ENCODE peak calls at places on chromosomes 13 and 19, in five cellular contexts. U is stimulated activated CD8-positive, alpha-beta memory T cell treated with anti-CD3 and anti-CD28 coated beads, Interleukin-2, amount 100 ng/mL, for 1 hour; M is stimulated activated naive CD8-positive, alpha-beta T cell treated with anti-CD3 and anti-CD28 coated beads, Interleukin-15, Interleukin-2, amounts not matched to agents 100 U/mL and 50 U/mL, for 24 hours; C is OCI-M1; P is ascending aorta. T is an unnamed sample.

GRCh38 chr19:18520848-18521691 is 800 bp downstream of the ELL start:
- DNase-seq in U (no peak), M (peak), C (peak), P (no peak), T (no peak)

GRCh38 chr13:65808061-65808460 is 1422.1 kb downstream of the PCDH9 start:
- DNase-seq in U (no peak), M (no peak), C (no peak), P (no peak), T (no peak)

GRCh38 chr19:41376241-41376997 is at the start of gene TMEM91:
- DNase-seq in U (no peak), M (peak), C (no peak), P (no peak), T (no peak)

GRCh38 chr19:31304877-31305312 is 44.3 kb downstream of the TSHZ3 start:
- DNase-seq in U (no peak), M (no peak), C (peak), P (no peak), T (no peak)

GRCh38 chr13:91105270-91105669 is 242.2 kb upstream of the MIR17HG start:
- DNase-seq in U (no peak), M (no peak), C (no peak), P (no peak), T (no peak)

GRCh38 chr13:43080199-43080598 is 56.8 kb downstream of the DNAJC15 start:
- DNase-seq in U (no peak), M (no peak), C (no peak), P (no peak), T (no peak)

GRCh38 chr13:75161804-75162203 is 320.2 kb downstream of the TBC1D4 start:
- DNase-seq in U (no peak), M (no peak), C (no peak), P (no peak), T (no peak)

GRCh38 chr13:114065141-114065925 is 67.1 kb downstream of the RASA3 start:
- DNase-seq in U (peak), M (peak), C (no peak), P (peak), T (peak)

GRCh38 chr19:35061583-35062373 is 20.3 kb downstream of the HPN start:
- DNase-seq in U (no peak), M (no peak), C (no peak), P (no peak), T (no peak)

GRCh38 chr19:12967907-12968306 is 1.5 kb upstream of the DAND5 start:
- DNase-seq in U (no peak), M (no peak), C (no peak), P (no peak), T (no peak)

GRCh38 chr19:33400856-33401682 is 27.6 kb downstream of the CEBPG start:
- DNase-seq in U (no peak), M (no peak), C (no peak), P (no peak), T (no peak)

GRCh38 chr13:45811891-45812583 is 39.5 kb downstream of the SIAH3 start:
- DNase-seq in U (no peak), M (no peak), C (no peak), P (no peak), T (no peak)

GRCh38 chr19:32316034-32316433 is 29.4 kb upstream of the ZNF507 start:
- DNase-seq in U (no peak), M (no peak), C (no peak), P (no peak), T (no peak)

GRCh38 chr13:37070145-37070695 is 10.7 kb upstream of the SUPT20H start:
- DNase-seq in U (no peak), M (no peak), C (no peak), P (no peak), T (no peak)

GRCh38 chr13:83325454-83325853 is 556.8 kb downstream of the SLITRK1 start:
- DNase-seq in U (no peak), M (no peak), C (no peak), P (no peak), T (no peak)

GRCh38 chr19:42092350-42092749 is 16.4 kb downstream of the ZNF574 start:
- DNase-seq in U (no peak), M (peak), C (peak), P (no peak), T (no peak)

GRCh38 chr19:679418-680286 is 3.5 kb downstream of the FSTL3 start:
- DNase-seq in U (no peak), M (peak), C (peak), P (no peak), T (no peak)

GRCh38 chr19:33469171-33470039 is 52.2 kb downstream of the PEPD start:
- DNase-seq in U (no peak), M (no peak), C (no peak), P (no peak), T (no peak)

GRCh38 chr13:41554626-41555386 is 97.5 kb downstream of the RGCC start:
- DNase-seq in U (no peak), M (peak), C (no peak), P (no peak), T (no peak)

GRCh38 chr19:38719761-38720558 is 24.3 kb downstream of the CAPN12 start:
- DNase-seq in U (no peak), M (no peak), C (no peak), P (no peak), T (no peak)

GRCh38 chr13:42497798-42498197 is 76.2 kb upstream of the TNFSF11 start:
- DNase-seq in U (no peak), M (peak), C (peak), P (no peak), T (no peak)

GRCh38 chr13:75670496-75670895 is 34.4 kb downstream of the LMO7 start:
- DNase-seq in U (no peak), M (no peak), C (no peak), P (no peak), T (no peak)

GRCh38 chr19:15290149-15290548 is 42.2 kb downstream of the BRD4 start:
- DNase-seq in U (no peak), M (no peak), C (no peak), P (no peak), T (no peak)

GRCh38 chr19:13428352-13428751 is 77.9 kb downstream of the CACNA1A start:
- DNase-seq in U (no peak), M (peak), C (peak), P (no peak), T (no peak)

GRCh38 chr19:48926909-48927308 is 6.6 kb upstream of the DHDH start:
- DNase-seq in U (no peak), M (peak), C (peak), P (peak), T (no peak)

GRCh38 chr13:32824671-32825070 is 191.6 kb upstream of the KL start:
- DNase-seq in U (no peak), M (no peak), C (no peak), P (no peak), T (no peak)

GRCh38 chr13:27662738-27663470 is 41.2 kb downstream of the POLR1D start:
- DNase-seq in U (no peak), M (no peak), C (no peak), P (no peak), T (no peak)

GRCh38 chr13:110187501-110188161 is 119.3 kb downstream of the COL4A1 start:
- DNase-seq in U (no peak), M (no peak), C (no peak), P (no peak), T (no peak)

GRCh38 chr19:58325623-58326022 is 1.2 kb upstream of the ZSCAN22 start:
- DNase-seq in U (no peak), M (no peak), C (no peak), P (no peak), T (no peak)

GRCh38 chr13:20921572-20921971 is 19.0 kb upstream of the XPO4 start:
- DNase-seq in U (no peak), M (no peak), C (no peak), P (no peak), T (no peak)